ENCODE peak calls at places on chromosomes 2 and 18, in four cellular contexts. A is H9, I is IMR-90, T is H1. N is an unnamed sample.

GRCh38 chr2:47088371-47089082 is 66.6 kb downstream of the STPG4 start:
- DNase-seq in A (peak), I (peak), T (no peak), N (peak)

GRCh38 chr2:15956230-15956629 is 15.9 kb downstream of the MYCN start:
- DNase-seq in A (no peak), T (no peak), I (no peak), N (no peak)

GRCh38 chr2:33058716-33059451 is 112.1 kb downstream of the LTBP1 start:
- DNase-seq in I (no peak), A (no peak), T (no peak), N (no peak)

GRCh38 chr2:119746836-119747235 is 12.9 kb upstream of the PTPN4 start:
- DNase-seq in A (no peak), I (peak), T (peak), N (no peak)

GRCh38 chr2:177296047-177296446 is 31.5 kb upstream of the NFE2L2 start:
- DNase-seq in T (no peak), A (no peak), I (peak), N (no peak)

GRCh38 chr2:47892338-47892730 is 14.0 kb downstream of the FBXO11 start:
- DNase-seq in A (no peak), T (no peak), I (no peak), N (no peak)

GRCh38 chr2:74856004-74856578 is 22.2 kb downstream of the HK2 start:
- DNase-seq in T (no peak), A (no peak), I (no peak), N (no peak)

GRCh38 chr2:68157002-68157401 is 686 bp upstream of the PNO1 start:
- DNase-seq in A (no peak), I (peak), T (no peak), N (peak)

GRCh38 chr2:16218651-16219050 is 278.3 kb downstream of the MYCN start:
- DNase-seq in A (peak), T (peak), I (no peak), N (peak)

GRCh38 chr2:42513252-42513918 is 19.6 kb upstream of the KCNG3 start:
- DNase-seq in T (peak), I (peak), A (peak), N (peak)

GRCh38 chr2:135984199-135985017 is 1.0 kb downstream of the DARS1 start:
- DNase-seq in T (no peak), I (no peak), A (no peak), N (no peak)

GRCh38 chr2:217875556-217876252 is 127.1 kb downstream of the TNS1 start:
- DNase-seq in A (no peak), I (peak), T (no peak), N (no peak)

GRCh38 chr2:154439156-154439555 is 259.3 kb upstream of the KCNJ3 start:
- DNase-seq in A (no peak), T (no peak), I (no peak), N (no peak)

GRCh38 chr2:64876137-64876647 is 113.0 kb upstream of the SLC1A4 start:
- DNase-seq in I (peak), A (peak), T (peak), N (peak)

GRCh38 chr2:65204461-65205230 is 23.0 kb upstream of the ACTR2 start:
- DNase-seq in T (no peak), A (no peak), I (no peak), N (no peak)

GRCh38 chr2:10875126-10875525 is 36.6 kb upstream of the KCNF1 start:
- DNase-seq in I (no peak), T (no peak), A (no peak), N (no peak)

GRCh38 chr2:1997409-1997808 is 253.1 kb upstream of the PXDN start:
- DNase-seq in I (no peak), T (no peak), A (no peak), N (no peak)

GRCh38 chr2:217290467-217290866 is 430.6 kb upstream of the TNP1 start:
- DNase-seq in T (no peak), A (no peak), I (no peak), N (no peak)

GRCh38 chr2:152320166-152320565 is 14.8 kb upstream of the FMNL2 start:
- DNase-seq in A (no peak), T (no peak), I (peak), N (no peak)

GRCh38 chr18:64322189-64322588 is 173.3 kb upstream of the LINC00305 start:
- DNase-seq in T (no peak), I (no peak), A (no peak), N (no peak)

GRCh38 chr2:54979645-54980044 is 70.6 kb downstream of the RTN4 start:
- DNase-seq in A (no peak), T (no peak), I (no peak), N (peak)

GRCh38 chr2:239394346-239394945 is 6.4 kb downstream of the HDAC4 start:
- DNase-seq in A (no peak), I (no peak), T (no peak), N (no peak)

GRCh38 chr2:8822218-8822617 is 15.2 kb downstream of the KIDINS220 start:
- DNase-seq in T (no peak), A (no peak), I (peak), N (no peak)

GRCh38 chr2:167191588-167191987 is 303.3 kb downstream of the XIRP2 start:
- DNase-seq in A (no peak), T (no peak), I (peak), N (no peak)

GRCh38 chr18:73270919-73271318 is 403.1 kb upstream of the NETO1 start:
- DNase-seq in I (no peak), T (no peak), A (no peak), N (no peak)
- H3K56ac ChIP-seq in I (no peak), T (no peak), A (no peak), N (no peak)

GRCh38 chr2:241982711-241983570 is 113.4 kb downstream of the RTP5 start:
- DNase-seq in T (no peak), A (peak), I (no peak), N (no peak)

GRCh38 chr2:241983571-241984270 is 114.2 kb downstream of the RTP5 start:
- DNase-seq in I (no peak), T (no peak), A (peak), N (no peak)

GRCh38 chr2:241978670-241979069 is 109.1 kb downstream of the RTP5 start:
- DNase-seq in T (no peak), A (peak), I (no peak), N (no peak)

GRCh38 chr2:241980193-241980592 is 110.7 kb downstream of the RTP5 start:
- DNase-seq in T (no peak), A (no peak), I (no peak), N (no peak)

DNA sequence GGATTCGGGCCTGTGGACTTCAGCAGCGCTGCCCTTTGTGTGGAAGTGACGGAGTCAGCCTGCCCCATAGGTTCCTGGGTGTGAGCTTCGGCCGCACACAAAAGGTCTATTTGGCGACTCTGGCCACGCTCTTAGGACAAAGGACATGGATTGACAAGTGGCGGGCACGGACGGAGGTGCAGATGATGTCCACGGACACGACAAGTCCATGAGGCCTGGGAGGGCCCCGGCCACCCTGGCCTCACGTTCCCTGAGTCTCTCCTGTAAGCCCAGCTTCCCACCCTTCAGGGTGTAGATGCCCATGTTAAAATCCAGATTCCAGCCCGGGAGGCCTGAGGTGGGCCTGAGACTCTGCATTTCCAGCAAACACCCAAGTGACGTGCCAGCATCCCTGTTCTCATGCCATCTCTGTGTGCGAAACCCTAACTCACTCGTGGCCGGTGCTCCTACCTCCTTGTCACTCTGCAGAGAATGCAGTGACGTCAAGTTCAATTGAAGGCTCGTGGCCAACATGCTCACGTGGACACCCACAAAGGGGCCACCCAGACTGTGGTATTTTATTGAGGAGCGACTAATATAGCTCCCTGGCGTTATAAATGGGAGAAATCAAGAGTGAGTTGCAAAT is 111.7 kb downstream of the RTP5 start:
- DNase-seq in A (peak), T (no peak), I (no peak), N (no peak)
- H3K18ac ChIP-seq in A (no peak), T (no peak), I (no peak), N (no peak)

DNA sequence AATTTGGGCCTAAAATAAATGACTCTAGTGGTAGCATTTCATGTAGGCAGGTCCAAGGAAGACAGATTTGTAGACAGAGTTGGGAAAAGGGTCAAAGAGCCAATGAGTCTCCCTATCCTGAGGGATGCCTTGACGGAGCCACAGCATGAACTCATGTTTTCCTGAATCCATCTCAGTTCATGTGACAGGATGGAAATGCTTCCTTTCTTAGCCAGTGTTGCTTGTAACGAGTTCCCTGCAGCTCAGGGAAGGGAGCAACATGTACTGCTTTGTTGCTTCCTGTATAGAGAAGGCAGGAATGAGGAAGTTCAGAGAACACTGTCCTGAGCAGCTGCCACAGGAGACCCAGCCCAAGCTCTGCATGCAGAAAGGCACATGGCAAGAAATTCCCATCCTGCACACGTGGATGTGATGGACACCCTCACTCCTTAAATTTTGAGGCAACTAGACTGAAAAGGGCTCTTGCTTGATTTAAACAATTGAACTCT is 27.9 kb downstream of the TMEM17 start:
- DNase-seq in A (no peak), T (no peak), I (peak), N (peak)
- H3K27ac ChIP-seq in A (no peak), T (no peak), I (no peak), N (no peak)

GRCh38 chr18:6854811-6855210 is 125.3 kb downstream of the ARHGAP28 start:
- DNase-seq in T (no peak), I (no peak), A (no peak), N (no peak)

GRCh38 chr18:6857305-6857704 is 127.8 kb downstream of the ARHGAP28 start:
- DNase-seq in T (no peak), A (no peak), I (peak), N (peak)

GRCh38 chr18:6855767-6856166 is 126.3 kb downstream of the ARHGAP28 start:
- DNase-seq in I (no peak), A (no peak), T (no peak), N (no peak)

GRCh38 chr18:6859676-6860422 is 130.3 kb downstream of the ARHGAP28 start:
- DNase-seq in I (peak), T (no peak), A (no peak), N (no peak)
- H3K56ac ChIP-seq in I (no peak), T (no peak), A (no peak), N (no peak)

DNA sequence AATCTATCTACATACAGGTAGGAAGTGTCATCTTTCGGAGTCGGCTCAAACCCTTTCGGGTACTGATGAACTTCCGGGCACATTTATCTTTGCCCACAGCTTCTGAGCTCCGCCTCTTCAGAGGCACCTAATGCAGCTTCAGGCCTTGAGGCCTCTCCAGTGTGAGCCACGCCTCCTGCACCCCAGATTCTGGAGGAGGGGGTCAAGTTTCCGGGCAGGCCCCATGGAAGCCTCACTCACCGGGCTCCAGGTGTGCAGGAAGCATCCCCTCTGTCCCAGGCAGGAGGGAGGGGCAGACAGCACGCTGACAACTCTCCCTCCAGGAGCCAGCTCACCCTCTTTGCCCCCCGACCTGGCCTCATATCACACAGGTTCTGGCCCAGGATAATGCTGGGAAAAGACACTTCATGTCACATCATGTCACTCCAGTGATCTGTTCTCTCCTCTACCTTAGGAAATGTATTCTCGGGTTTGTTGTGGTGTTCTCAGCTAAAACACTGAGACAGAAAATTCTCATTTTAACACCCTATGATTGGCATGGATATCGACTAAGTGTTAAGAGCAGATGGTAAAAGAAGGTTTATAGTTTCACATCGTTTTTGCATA is 46.3 kb upstream of the COPS8 start:
- DNase-seq in A (peak), T (no peak), I (no peak), N (no peak)
- H3K18ac ChIP-seq in A (no peak), T (no peak), I (no peak), N (no peak)

GRCh38 chr2:27305516-27305915 is 2.7 kb downstream of the UCN start:
- DNase-seq in T (no peak), I (no peak), A (no peak), N (no peak)

GRCh38 chr2:27306136-27306535 is 2.1 kb downstream of the UCN start:
- DNase-seq in A (no peak), I (no peak), T (no peak), N (no peak)

GRCh38 chr2:27304488-27305240 is 3.6 kb downstream of the UCN start:
- DNase-seq in A (no peak), T (no peak), I (no peak), N (no peak)

GRCh38 chr2:27306657-27307544 is 1.3 kb downstream of the UCN start:
- DNase-seq in A (no peak), T (peak), I (no peak), N (no peak)

DNA sequence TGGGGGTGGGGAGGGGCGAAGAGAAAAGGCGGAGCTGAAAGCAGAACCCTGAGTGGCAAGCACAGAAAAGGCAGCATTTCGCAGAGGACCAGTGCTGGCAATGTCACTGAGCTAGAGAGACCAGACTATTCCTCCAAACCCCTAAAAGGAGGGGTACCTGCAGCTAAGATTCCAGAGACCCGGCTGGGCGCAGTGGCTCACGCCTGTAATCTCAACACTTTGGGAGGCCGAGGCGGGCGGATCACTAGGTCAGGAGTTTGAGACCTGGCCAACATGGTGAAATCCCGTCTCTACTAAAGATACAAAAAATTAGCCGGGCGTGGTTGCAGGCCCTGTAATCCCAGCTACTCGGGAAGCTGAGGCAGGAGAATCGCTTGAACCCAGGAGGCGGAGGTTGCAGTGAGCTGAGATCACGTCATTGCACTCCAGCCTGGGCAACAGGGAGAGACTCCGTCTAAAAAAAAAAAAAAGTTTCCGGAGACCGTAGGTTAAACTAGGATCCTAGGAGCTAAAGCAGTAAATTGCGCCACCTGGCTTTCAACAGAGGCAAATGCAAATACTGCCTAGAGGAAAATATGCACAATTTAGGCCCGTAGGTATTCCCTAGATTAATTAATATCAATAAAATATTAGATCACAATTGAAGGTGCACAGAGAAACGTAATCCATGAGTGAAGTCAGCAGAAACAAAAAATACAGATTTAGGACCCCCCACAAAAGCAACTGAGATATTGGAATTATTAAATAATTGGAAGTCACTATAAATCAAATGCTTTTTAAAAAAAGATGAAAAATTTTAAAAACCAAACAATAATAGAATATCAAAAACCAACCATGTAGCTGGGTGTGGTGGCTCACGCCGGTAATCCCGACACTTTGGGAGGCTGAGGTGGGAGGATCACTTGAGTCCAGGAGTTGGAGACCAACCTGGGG is 4.9 kb downstream of the UCN start:
- DNase-seq in T (peak), I (peak), A (no peak), N (peak)
- H3K27ac ChIP-seq in T (no peak), I (no peak), A (no peak), N (no peak)

GRCh38 chr2:77046339-77046738 is 475.8 kb downstream of the LRRTM4 start:
- DNase-seq in I (no peak), A (no peak), T (no peak), N (no peak)
- H3K56ac ChIP-seq in I (no peak), A (no peak), T (no peak), N (no peak)

GRCh38 chr2:205716126-205716525 is 33.8 kb downstream of the NRP2 start:
- DNase-seq in I (no peak), A (peak), T (no peak), N (no peak)
- H3K18ac ChIP-seq in I (no peak), A (no peak), T (no peak), N (no peak)

GRCh38 chr2:127650785-127651380 is 4.9 kb downstream of the GPR17 start:
- DNase-seq in T (no peak), I (no peak), A (no peak), N (no peak)
- H3K27ac ChIP-seq in T (no peak), I (no peak), A (no peak), N (no peak)